ENCODE peak calls at places on chromosomes 4 and X, in eight cellular contexts. G is amniotic epithelial cell; L is GM23248; D is activated T-helper 2 cell treated with anti-CD3 and anti-CD28 coated beads, Interferon-gamma antibody, Interleukin-2, Interleukin-4, amounts not matched to agents 10 μg/mL and 5 μg/mL and 100 μg/mL, durations not matched to agents 14 hours and 24 hours and 36 hours; P is heart left ventricle; N is tibial artery; M is left lung; T is frontal cortex. U is an unnamed sample.

GRCh38 chr4:99615210-99615834 is 40.7 kb downstream of the MTTP start:
- DNase-seq in G (no peak), M (no peak), D (no peak), N (no peak), P (peak), L (no peak), T (no peak), U (no peak)

GRCh38 chrX:53930513-53931380 is 113.5 kb downstream of the PHF8 start:
- DNase-seq in N (no peak), G (peak), P (no peak), T (no peak), D (no peak), M (no peak), L (peak), U (peak)

GRCh38 chr4:15373363-15373762 is 54.5 kb upstream of the C1QTNF7 start:
- DNase-seq in M (no peak), N (peak), T (no peak), G (no peak), P (no peak), D (no peak), L (peak), U (peak)

GRCh38 chr4:69907151-69907550 is 23.7 kb upstream of the CSN1S1 start:
- DNase-seq in N (no peak), T (no peak), M (no peak), L (peak), G (peak), P (no peak), D (no peak), U (peak)

GRCh38 chr4:149347139-149347538 is 468.5 kb downstream of the IQCM start:
- DNase-seq in M (no peak), D (no peak), G (peak), L (peak), P (no peak), N (no peak), T (no peak), U (peak)

GRCh38 chr4:82429728-82430192 is 502 bp downstream of the HNRNPDL start:
- DNase-seq in G (no peak), D (no peak), T (peak), L (peak), P (no peak), N (peak), M (peak), U (peak)

GRCh38 chrX:39766882-39767281 is 330.9 kb downstream of the BCOR start:
- DNase-seq in N (peak), G (no peak), D (no peak), P (peak), M (no peak), T (no peak), L (no peak), U (peak)

GRCh38 chrX:40844476-40844875 is 109.1 kb upstream of the MED14 start:
- DNase-seq in D (no peak), N (no peak), T (no peak), M (no peak), G (no peak), P (no peak), L (peak), U (no peak)

GRCh38 chrX:38668788-38669187 is 107.4 kb downstream of the TSPAN7 start:
- DNase-seq in P (no peak), L (no peak), M (no peak), N (no peak), T (no peak), G (no peak), D (no peak), U (no peak)

GRCh38 chr4:8305851-8306361 is 36.4 kb downstream of the HTRA3 start:
- DNase-seq in L (no peak), M (peak), T (no peak), P (peak), D (no peak), G (no peak), N (peak), U (no peak)

GRCh38 chr4:48756689-48757220 is 23.3 kb downstream of the FRYL start:
- DNase-seq in N (no peak), D (no peak), G (peak), P (no peak), L (peak), M (no peak), T (no peak), U (no peak)

GRCh38 chr4:104420766-104421165 is 73.9 kb downstream of the CXXC4 start:
- DNase-seq in D (no peak), L (no peak), G (peak), P (no peak), M (no peak), N (no peak), T (no peak), U (peak)

GRCh38 chr4:124000233-124000632 is 603.6 kb downstream of the SPRY1 start:
- DNase-seq in N (no peak), P (no peak), L (no peak), D (no peak), G (peak), M (no peak), T (no peak), U (no peak)

GRCh38 chrX:64176876-64177275 is 28.6 kb downstream of the AMER1 start:
- DNase-seq in P (no peak), N (no peak), M (no peak), L (no peak), D (no peak), T (no peak), G (peak), U (no peak)

GRCh38 chrX:11499076-11500044 is 166.4 kb downstream of the ARHGAP6 start:
- DNase-seq in T (no peak), D (no peak), G (peak), M (no peak), L (peak), P (no peak), N (no peak), U (peak)

U was measured in fibroblast of lung.